ENCODE peak calls at places on chromosomes 7 and 10, in five cellular contexts. F is heart left ventricle, U is stomach, D is H9, Z is IMR-90. B is an unnamed sample. For H3K9me3 and H3K4me1, the result is how much of the 10 kb centered on the place peaks cover.

GRCh38 chr7:142894886-142895593 is 9.5 kb upstream of the TRPV6 start:
- DNase-seq in F (no peak), U (no peak), D (peak), Z (no peak), B (no peak)

GRCh38 chr10:32436215-32436614 is 9.7 kb upstream of the CCDC7 start:
- DNase-seq in F (no peak), U (no peak), D (no peak), Z (no peak), B (no peak)

GRCh38 chr7:22647451-22648257 is 79.3 kb upstream of the IL6 start:
- DNase-seq in F (no peak), U (no peak), D (no peak), Z (peak), B (no peak)

GRCh38 chr7:131106681-131107342 is 220.9 kb upstream of the MKLN1 start:
- DNase-seq in F (peak), U (peak), D (peak), Z (no peak), B (peak)

GRCh38 chr10:33267708-33268107 is 66.8 kb downstream of the NRP1 start:
- DNase-seq in F (no peak), U (no peak), D (no peak), Z (no peak), B (no peak)

GRCh38 chr10:107616031-107616430 is 451.5 kb upstream of the SORCS1 start:
- DNase-seq in F (no peak), U (no peak), D (no peak), Z (no peak), B (no peak)

GRCh38 chr10:126570631-126571170 is 99.8 kb downstream of the C10orf90 start:
- DNase-seq in F (no peak), U (no peak), D (no peak), Z (no peak), B (no peak)

GRCh38 chr7:123099712-123100111 is 100.1 kb downstream of the SLC13A1 start:
- DNase-seq in F (no peak), U (no peak), D (no peak), Z (no peak), B (no peak)

GRCh38 chr10:93752761-93753160 is 5.0 kb upstream of the LGI1 start:
- DNase-seq in F (no peak), U (no peak), D (no peak), Z (peak), B (no peak)

GRCh38 chr7:47258798-47259197 is 323.1 kb downstream of the TNS3 start:
- DNase-seq in F (no peak), U (no peak), D (no peak), Z (no peak), B (no peak)

GRCh38 chr10:63866747-63867140 is 345.5 kb downstream of the REEP3 start:
- DNase-seq in F (no peak), U (no peak), D (no peak), Z (no peak), B (no peak)

GRCh38 chr7:151086802-151087246 is 549 bp downstream of the AGAP3 start:
- DNase-seq in F (peak), U (no peak), D (no peak), Z (no peak), B (peak)

GRCh38 chr10:31944071-31944433 is 15.4 kb upstream of the ARHGAP12 start:
- DNase-seq in F (no peak), U (no peak), D (no peak), Z (no peak), B (no peak)

GRCh38 chr10:36446873-36447272 is 678.5 kb upstream of the ANKRD30A start:
- DNase-seq in F (peak), U (peak), D (no peak), Z (no peak), B (no peak)

GRCh38 chr10:92834981-92835380 is 13.3 kb upstream of the EXOC6 start:
- DNase-seq in F (no peak), U (no peak), D (no peak), Z (peak), B (no peak)

GRCh38 chr10:78527296-78527695 is 493.6 kb downstream of the RPS24 start:
- DNase-seq in F (no peak), U (no peak), D (no peak), Z (no peak), B (no peak)

GRCh38 chr7:25031007-25031406 is 51.0 kb upstream of the OSBPL3 start:
- DNase-seq in F (no peak), U (no peak), D (no peak), Z (no peak), B (no peak)

GRCh38 chr10:68666280-68666760 is 54.7 kb upstream of the CCAR1 start:
- DNase-seq in F (no peak), U (no peak), D (no peak), Z (peak), B (no peak)

GRCh38 chr10:33546031-33546430 is 211.6 kb upstream of the NRP1 start:
- DNase-seq in F (no peak), U (no peak), D (no peak), Z (no peak), B (no peak)

GRCh38 chr10:119238577-119238976 is 31.2 kb downstream of the GRK5 start:
- DNase-seq in F (no peak), U (no peak), D (no peak), Z (no peak), B (no peak)

GRCh38 chr7:128270799-128271411 is 29.8 kb downstream of the LEP start:
- DNase-seq in F (no peak), U (no peak), D (peak), Z (no peak), B (no peak)

GRCh38 chr7:2411815-2412586 is 8.6 kb downstream of the CHST12 start:
- DNase-seq in F (no peak), U (no peak), D (no peak), Z (no peak), B (no peak)

GRCh38 chr10:47259521-47259920 is 40.5 kb upstream of the GDF10 start:
- DNase-seq in F (no peak), U (no peak), D (no peak), Z (no peak), B (no peak)

GRCh38 chr7:20229652-20230500 is 12.7 kb upstream of the MACC1 start:
- DNase-seq in F (no peak), U (no peak), D (no peak), Z (peak), B (no peak)

GRCh38 chr10:47026301-47027107 is 115.3 kb downstream of the PTPN20 start:
- DNase-seq in F (peak), U (peak), D (peak), Z (no peak), B (peak)

GRCh38 chr10:7703140-7703539 is at the start of gene ITIH2:
- DNase-seq in F (no peak), U (no peak), D (no peak), Z (no peak), B (no peak)

GRCh38 chr10:102322914-102323313 is 72.6 kb upstream of the NFKB2 start:
- DNase-seq in F (no peak), U (no peak), D (no peak), Z (no peak), B (no peak)

GRCh38 chr7:711093-711966 is 15.2 kb upstream of the DNAAF5 start:
- DNase-seq in F (no peak), U (no peak), D (no peak), Z (no peak), B (no peak)

GRCh38 chr10:93421426-93421825 is 60.7 kb downstream of the MYOF start:
- DNase-seq in F (no peak), U (no peak), D (peak), Z (no peak), B (no peak)

GRCh38 chr7:26413007-26413691 is 121.5 kb downstream of the SNX10 start:
- DNase-seq in F (no peak), U (no peak), D (no peak), Z (no peak), B (no peak)

GRCh38 chr10:122140941-122141623 is 130.0 kb upstream of the BTBD16 start:
- DNase-seq in F (peak), U (peak), D (no peak), Z (peak), B (peak)

GRCh38 chr10:127963136-127963535 is 56.2 kb downstream of the PTPRE start:
- DNase-seq in F (no peak), U (no peak), D (no peak), Z (no peak), B (no peak)

GRCh38 chr7:80346704-80347103 is 165.2 kb downstream of the GNAT3 start:
- DNase-seq in F (no peak), U (no peak), D (no peak), Z (peak), B (no peak)

GRCh38 chr10:14502451-14502850 is 171.7 kb upstream of the FRMD4A start:
- DNase-seq in F (no peak), U (no peak), D (no peak), Z (peak), B (no peak)

GRCh38 chr7:26346611-26347200 is 55.0 kb downstream of the SNX10 start:
- DNase-seq in F (no peak), U (no peak), D (no peak), Z (peak), B (peak)

GRCh38 chr7:4045975-4046374 is 636.1 kb upstream of the FOXK1 start:
- DNase-seq in F (no peak), U (no peak), D (no peak), Z (no peak), B (no peak)

DNA sequence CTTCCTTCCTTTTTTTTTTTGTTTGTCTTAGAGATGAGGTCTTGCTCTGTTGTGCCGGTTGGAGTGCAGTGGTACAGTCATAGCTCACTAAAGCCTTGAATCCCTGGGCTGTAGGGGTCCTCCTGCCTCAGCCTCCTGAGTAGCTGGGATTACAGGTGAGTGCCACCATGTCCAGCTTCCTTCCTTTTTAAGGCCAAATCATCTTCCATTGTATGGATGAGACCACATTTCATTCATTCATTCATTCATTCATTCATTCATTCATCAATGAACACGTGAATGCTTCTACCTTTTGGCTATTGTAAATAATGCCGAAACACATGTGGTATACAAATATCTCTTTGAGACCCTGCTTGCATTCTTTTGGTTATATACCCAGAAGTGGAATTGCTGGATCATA is 60.0 kb upstream of the BAIAP2L1 start:
- DNase-seq in F (no peak), U (no peak), D (no peak), Z (no peak), B (no peak)
- TF ChIP-seq CTCF in F (no peak), U (no peak), D (no peak), Z (no peak), B (no peak)

GRCh38 chr10:131779661-131780394 is 121.0 kb upstream of the PPP2R2D start:
- DNase-seq in F (no peak), U (peak), D (no peak), Z (no peak), B (no peak)
- H3K9me3 ChIP-seq in F (under half), U (half or more), D (under half), Z (half or more), B (under half)

GRCh38 chr10:72257051-72257892 is 16.5 kb upstream of the DDIT4 start:
- DNase-seq in F (no peak), U (no peak), D (no peak), Z (no peak), B (peak)

GRCh38 chr10:72259491-72260214 is 14.1 kb upstream of the DDIT4 start:
- DNase-seq in F (no peak), U (no peak), D (no peak), Z (peak), B (peak)

GRCh38 chr10:72260215-72260587 is 13.5 kb upstream of the DDIT4 start:
- DNase-seq in F (peak), U (peak), D (no peak), Z (no peak), B (no peak)

GRCh38 chr10:72260588-72261322 is 13.0 kb upstream of the DDIT4 start:
- DNase-seq in F (peak), U (peak), D (peak), Z (peak), B (peak)

DNA sequence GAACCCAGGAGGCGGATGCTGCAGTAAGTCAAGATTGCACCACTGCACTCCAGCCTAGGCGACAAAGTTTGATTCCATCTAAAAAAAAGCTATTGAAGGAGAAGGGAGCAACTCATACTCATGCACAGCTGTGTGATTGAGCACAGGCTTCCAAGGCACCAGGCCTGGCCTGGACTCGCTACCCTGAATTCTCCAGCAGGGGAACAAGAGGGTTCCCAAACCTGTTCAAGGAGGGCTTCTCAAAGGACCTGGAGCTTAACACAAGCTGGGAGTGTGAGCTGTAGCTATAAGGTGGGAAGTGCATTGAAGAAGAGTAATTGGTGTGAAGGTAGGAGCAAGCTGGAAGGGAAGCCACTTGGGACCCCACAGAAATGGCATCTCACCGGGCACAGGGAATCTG is 15.1 kb upstream of the DDIT4 start:
- DNase-seq in F (no peak), U (no peak), D (no peak), Z (no peak), B (no peak)
- H3K4me1 ChIP-seq in F (half or more), U (half or more), D (under half), Z (under half), B (half or more)

DNA sequence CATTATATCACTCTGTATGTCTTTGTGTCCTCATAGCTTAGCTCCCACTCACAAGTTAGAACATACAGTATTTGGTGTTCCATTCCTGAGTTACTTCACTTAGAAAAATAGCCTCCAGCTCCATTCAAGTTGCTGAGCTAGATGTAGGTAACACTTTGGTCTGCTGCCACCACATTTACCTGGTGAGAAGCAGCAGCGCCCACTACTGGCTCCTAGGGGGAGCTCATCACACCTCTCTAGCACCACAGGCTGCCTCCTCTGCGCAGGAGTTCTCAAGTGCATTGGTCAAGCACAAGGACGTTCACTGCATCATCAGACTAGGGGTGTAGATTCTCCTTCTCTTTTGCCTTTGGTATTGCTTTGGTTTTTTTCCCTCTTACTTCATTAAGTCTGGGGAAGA is 530.9 kb upstream of the AUTS2 start:
- DNase-seq in F (no peak), U (peak), D (peak), Z (no peak), B (no peak)
- TF ChIP-seq CTCF in F (peak), U (no peak), D (peak), Z (no peak), B (no peak)

GRCh38 chr7:157556339-157556944 is 219.6 kb downstream of the DNAJB6 start:
- DNase-seq in F (no peak), U (no peak), D (no peak), Z (no peak), B (no peak)

GRCh38 chr7:157554393-157555238 is 217.8 kb downstream of the DNAJB6 start:
- DNase-seq in F (peak), U (no peak), D (no peak), Z (no peak), B (no peak)

GRCh38 chr7:157555921-157556320 is 219.1 kb downstream of the DNAJB6 start:
- DNase-seq in F (peak), U (no peak), D (peak), Z (no peak), B (no peak)

GRCh38 chr7:157557263-157557662 is 220.5 kb downstream of the DNAJB6 start:
- DNase-seq in F (no peak), U (no peak), D (no peak), Z (no peak), B (no peak)

GRCh38 chr7:157555308-157555707 is 218.5 kb downstream of the DNAJB6 start:
- DNase-seq in F (peak), U (no peak), D (no peak), Z (no peak), B (no peak)
- H3K9me3 ChIP-seq in F (under half), U (under half), D (under half), Z (half or more), B (under half)

GRCh38 chr7:134699871-134700270 is 53.2 kb downstream of the BPGM start:
- DNase-seq in F (no peak), U (no peak), D (no peak), Z (no peak), B (no peak)
- H3K4me1 ChIP-seq in F (under half), U (under half), D (under half), Z (under half), B (under half)